ENCODE peak calls at places on chromosome 3, in six cellular contexts. One of them, this sample, is unnamed.

GRCh38 chr3:38003371-38003816 is 12.8 kb downstream of the VILL start:
- DNase-seq in GM12878: no peak
- DNase-seq in omental fat pad: peak
- DNase-seq in CD8-positive, alpha-beta memory T cell: peak
- DNase-seq in HT-29: peak
- DNase-seq in right lobe of liver: peak
- DNase-seq in this sample: peak

GRCh38 chr3:100062665-100063064 is 51.6 kb downstream of the FILIP1L start:
- DNase-seq in GM12878: no peak
- DNase-seq in omental fat pad: no peak
- DNase-seq in CD8-positive, alpha-beta memory T cell: no peak
- DNase-seq in HT-29: no peak
- DNase-seq in right lobe of liver: no peak
- DNase-seq in this sample: no peak

GRCh38 chr3:186988806-186989205 is 58.5 kb downstream of the ST6GAL1 start:
- DNase-seq in GM12878: no peak
- DNase-seq in omental fat pad: no peak
- DNase-seq in CD8-positive, alpha-beta memory T cell: no peak
- DNase-seq in HT-29: no peak
- DNase-seq in right lobe of liver: no peak
- DNase-seq in this sample: peak

GRCh38 chr3:21613372-21614070 is 137.5 kb downstream of the ZNF385D start:
- DNase-seq in GM12878: no peak
- DNase-seq in omental fat pad: no peak
- DNase-seq in CD8-positive, alpha-beta memory T cell: no peak
- DNase-seq in HT-29: no peak
- DNase-seq in right lobe of liver: no peak
- DNase-seq in this sample: no peak

GRCh38 chr3:24773798-24774197 is 279.1 kb upstream of the THRB start:
- DNase-seq in GM12878: no peak
- DNase-seq in omental fat pad: no peak
- DNase-seq in CD8-positive, alpha-beta memory T cell: no peak
- DNase-seq in HT-29: peak
- DNase-seq in right lobe of liver: peak
- DNase-seq in this sample: peak

GRCh38 chr3:45929042-45929679 is 14.1 kb upstream of the CXCR6 start:
- DNase-seq in GM12878: no peak
- DNase-seq in omental fat pad: no peak
- DNase-seq in CD8-positive, alpha-beta memory T cell: peak
- DNase-seq in HT-29: peak
- DNase-seq in right lobe of liver: peak
- DNase-seq in this sample: peak

GRCh38 chr3:56323986-56324420 is 144.3 kb downstream of the ERC2 start:
- DNase-seq in GM12878: no peak
- DNase-seq in omental fat pad: no peak
- DNase-seq in CD8-positive, alpha-beta memory T cell: no peak
- DNase-seq in HT-29: no peak
- DNase-seq in right lobe of liver: no peak
- DNase-seq in this sample: no peak

GRCh38 chr3:182399978-182400737 is 393.1 kb upstream of the ATP11B start:
- DNase-seq in GM12878: no peak
- DNase-seq in omental fat pad: no peak
- DNase-seq in CD8-positive, alpha-beta memory T cell: no peak
- DNase-seq in HT-29: no peak
- DNase-seq in right lobe of liver: no peak
- DNase-seq in this sample: no peak

GRCh38 chr3:40181182-40181581 is 128.3 kb upstream of the EIF1B start:
- DNase-seq in GM12878: no peak
- DNase-seq in omental fat pad: no peak
- DNase-seq in CD8-positive, alpha-beta memory T cell: no peak
- DNase-seq in HT-29: no peak
- DNase-seq in right lobe of liver: no peak
- DNase-seq in this sample: no peak

GRCh38 chr3:143004823-143005222 is 3.5 kb downstream of the U2SURP start:
- DNase-seq in GM12878: no peak
- DNase-seq in omental fat pad: no peak
- DNase-seq in CD8-positive, alpha-beta memory T cell: no peak
- DNase-seq in HT-29: no peak
- DNase-seq in right lobe of liver: no peak
- DNase-seq in this sample: no peak

GRCh38 chr3:158789592-158789991 is 12.3 kb upstream of the MFSD1 start:
- DNase-seq in GM12878: no peak
- DNase-seq in omental fat pad: no peak
- DNase-seq in CD8-positive, alpha-beta memory T cell: no peak
- DNase-seq in HT-29: peak
- DNase-seq in right lobe of liver: no peak
- DNase-seq in this sample: no peak

GRCh38 chr3:101925564-101925963 is 76.2 kb downstream of the NFKBIZ start:
- DNase-seq in GM12878: no peak
- DNase-seq in omental fat pad: no peak
- DNase-seq in CD8-positive, alpha-beta memory T cell: no peak
- DNase-seq in HT-29: peak
- DNase-seq in right lobe of liver: no peak
- DNase-seq in this sample: no peak

GRCh38 chr3:121152573-121152972 is 244.6 kb downstream of the STXBP5L start:
- DNase-seq in GM12878: no peak
- DNase-seq in omental fat pad: no peak
- DNase-seq in CD8-positive, alpha-beta memory T cell: no peak
- DNase-seq in HT-29: peak
- DNase-seq in right lobe of liver: no peak
- DNase-seq in this sample: no peak

GRCh38 chr3:172522871-172523818 is at the start of gene TNFSF10:
- DNase-seq in GM12878: peak
- DNase-seq in omental fat pad: no peak
- DNase-seq in CD8-positive, alpha-beta memory T cell: peak
- DNase-seq in HT-29: peak
- DNase-seq in right lobe of liver: peak
- DNase-seq in this sample: peak

GRCh38 chr3:152842423-152842822 is 7.5 kb downstream of the P2RY1 start:
- DNase-seq in GM12878: no peak
- DNase-seq in omental fat pad: no peak
- DNase-seq in CD8-positive, alpha-beta memory T cell: no peak
- DNase-seq in HT-29: no peak
- DNase-seq in right lobe of liver: no peak
- DNase-seq in this sample: no peak

GRCh38 chr3:143255725-143256124 is 136.2 kb downstream of the CHST2 start:
- DNase-seq in GM12878: no peak
- DNase-seq in omental fat pad: no peak
- DNase-seq in CD8-positive, alpha-beta memory T cell: no peak
- DNase-seq in HT-29: no peak
- DNase-seq in right lobe of liver: no peak
- DNase-seq in this sample: no peak

GRCh38 chr3:119559441-119559963 is at the start of gene CD80:
- DNase-seq in GM12878: peak
- DNase-seq in omental fat pad: no peak
- DNase-seq in CD8-positive, alpha-beta memory T cell: peak
- DNase-seq in HT-29: peak
- DNase-seq in right lobe of liver: peak
- DNase-seq in this sample: peak

GRCh38 chr3:47705391-47705790 is 76.3 kb downstream of the SMARCC1 start:
- DNase-seq in GM12878: no peak
- DNase-seq in omental fat pad: no peak
- DNase-seq in CD8-positive, alpha-beta memory T cell: no peak
- DNase-seq in HT-29: no peak
- DNase-seq in right lobe of liver: no peak
- DNase-seq in this sample: no peak

GRCh38 chr3:64685800-64686445 is 1.9 kb downstream of the ADAMTS9 start:
- DNase-seq in GM12878: no peak
- DNase-seq in omental fat pad: peak
- DNase-seq in CD8-positive, alpha-beta memory T cell: no peak
- DNase-seq in HT-29: peak
- DNase-seq in right lobe of liver: peak
- DNase-seq in this sample: peak

GRCh38 chr3:99250821-99251355 is 349.4 kb upstream of the DCBLD2 start:
- DNase-seq in GM12878: no peak
- DNase-seq in omental fat pad: no peak
- DNase-seq in CD8-positive, alpha-beta memory T cell: no peak
- DNase-seq in HT-29: no peak
- DNase-seq in right lobe of liver: no peak
- DNase-seq in this sample: no peak

GRCh38 chr3:23723930-23724329 is 81.8 kb upstream of the UBE2E1 start:
- DNase-seq in GM12878: peak
- DNase-seq in omental fat pad: no peak
- DNase-seq in CD8-positive, alpha-beta memory T cell: no peak
- DNase-seq in HT-29: no peak
- DNase-seq in right lobe of liver: no peak
- DNase-seq in this sample: peak

GRCh38 chr3:53166781-53167291 is 5.8 kb downstream of the PRKCD start:
- DNase-seq in GM12878: no peak
- DNase-seq in omental fat pad: no peak
- DNase-seq in CD8-positive, alpha-beta memory T cell: no peak
- DNase-seq in HT-29: peak
- DNase-seq in right lobe of liver: peak
- DNase-seq in this sample: no peak

GRCh38 chr3:197278933-197279332 is 19.5 kb downstream of the DLG1 start:
- DNase-seq in GM12878: no peak
- DNase-seq in omental fat pad: no peak
- DNase-seq in CD8-positive, alpha-beta memory T cell: no peak
- DNase-seq in HT-29: no peak
- DNase-seq in right lobe of liver: no peak
- DNase-seq in this sample: no peak

GRCh38 chr3:129045675-129046036 is 14.9 kb upstream of the GP9 start:
- DNase-seq in GM12878: no peak
- DNase-seq in omental fat pad: no peak
- DNase-seq in CD8-positive, alpha-beta memory T cell: peak
- DNase-seq in HT-29: no peak
- DNase-seq in right lobe of liver: no peak
- DNase-seq in this sample: no peak

GRCh38 chr3:52092291-52092660 is 35.9 kb upstream of the DUSP7 start:
- DNase-seq in GM12878: no peak
- DNase-seq in omental fat pad: no peak
- DNase-seq in CD8-positive, alpha-beta memory T cell: no peak
- DNase-seq in HT-29: no peak
- DNase-seq in right lobe of liver: no peak
- DNase-seq in this sample: no peak

GRCh38 chr3:176159796-176160195 is 1037.5 kb downstream of the TBL1XR1 start:
- DNase-seq in GM12878: no peak
- DNase-seq in omental fat pad: no peak
- DNase-seq in CD8-positive, alpha-beta memory T cell: no peak
- DNase-seq in HT-29: peak
- DNase-seq in right lobe of liver: no peak
- DNase-seq in this sample: no peak

GRCh38 chr3:20141841-20142240 is 44.2 kb downstream of the SGO1 start:
- DNase-seq in GM12878: no peak
- DNase-seq in omental fat pad: no peak
- DNase-seq in CD8-positive, alpha-beta memory T cell: no peak
- DNase-seq in HT-29: no peak
- DNase-seq in right lobe of liver: no peak
- DNase-seq in this sample: no peak

GRCh38 chr3:4119119-4119518 is 184.1 kb upstream of the SETMAR start:
- DNase-seq in GM12878: no peak
- DNase-seq in omental fat pad: no peak
- DNase-seq in CD8-positive, alpha-beta memory T cell: no peak
- DNase-seq in HT-29: no peak
- DNase-seq in right lobe of liver: no peak
- DNase-seq in this sample: no peak

GRCh38 chr3:29406433-29406832 is 125.6 kb downstream of the RBMS3 start:
- DNase-seq in GM12878: no peak
- DNase-seq in omental fat pad: no peak
- DNase-seq in CD8-positive, alpha-beta memory T cell: no peak
- DNase-seq in HT-29: no peak
- DNase-seq in right lobe of liver: no peak
- DNase-seq in this sample: no peak

GRCh38 chr3:138297059-138297607 is 32.5 kb downstream of the NME9 start:
- DNase-seq in GM12878: no peak
- DNase-seq in omental fat pad: no peak
- DNase-seq in CD8-positive, alpha-beta memory T cell: no peak
- DNase-seq in HT-29: no peak
- DNase-seq in right lobe of liver: no peak
- DNase-seq in this sample: no peak

GRCh38 chr3:120495809-120496208 is 45.0 kb upstream of the FSTL1 start:
- DNase-seq in GM12878: no peak
- DNase-seq in omental fat pad: no peak
- DNase-seq in CD8-positive, alpha-beta memory T cell: no peak
- DNase-seq in HT-29: no peak
- DNase-seq in right lobe of liver: no peak
- DNase-seq in this sample: no peak

GRCh38 chr3:156674911-156675743 is 737 bp downstream of the TIPARP start:
- DNase-seq in GM12878: no peak
- DNase-seq in omental fat pad: peak
- DNase-seq in CD8-positive, alpha-beta memory T cell: peak
- DNase-seq in HT-29: peak
- DNase-seq in right lobe of liver: peak
- DNase-seq in this sample: peak

GRCh38 chr3:70729845-70730244 is 417.4 kb upstream of the MDFIC2 start:
- DNase-seq in GM12878: no peak
- DNase-seq in omental fat pad: no peak
- DNase-seq in CD8-positive, alpha-beta memory T cell: no peak
- DNase-seq in HT-29: no peak
- DNase-seq in right lobe of liver: no peak
- DNase-seq in this sample: no peak

GRCh38 chr3:184718431-184718830 is 6.6 kb upstream of the MAGEF1 start:
- DNase-seq in GM12878: no peak
- DNase-seq in omental fat pad: no peak
- DNase-seq in CD8-positive, alpha-beta memory T cell: no peak
- DNase-seq in HT-29: no peak
- DNase-seq in right lobe of liver: no peak
- DNase-seq in this sample: no peak

GRCh38 chr3:190811775-190812480 is 50.6 kb downstream of the GMNC start:
- DNase-seq in GM12878: no peak
- DNase-seq in omental fat pad: no peak
- DNase-seq in CD8-positive, alpha-beta memory T cell: no peak
- DNase-seq in HT-29: peak
- DNase-seq in right lobe of liver: peak
- DNase-seq in this sample: peak

GRCh38 chr3:13008114-13008995 is 64.9 kb downstream of the IQSEC1 start:
- DNase-seq in GM12878: no peak
- DNase-seq in omental fat pad: no peak
- DNase-seq in CD8-positive, alpha-beta memory T cell: no peak
- DNase-seq in HT-29: no peak
- DNase-seq in right lobe of liver: no peak
- DNase-seq in this sample: no peak